ENCODE peak calls at places on chromosomes 1 and 21, in seven cellular contexts. J, Y, D, G, L, B and M are unnamed samples.

GRCh38 chr1:4052657-4053056 is 152.6 kb upstream of the C1orf174 start:
- DNase-seq in J (no peak), Y (no peak), D (no peak), G (no peak), L (no peak), B (no peak), M (no peak)

GRCh38 chr1:215003686-215004085 is 78.9 kb upstream of the KCNK2 start:
- DNase-seq in J (no peak), Y (no peak), D (no peak), G (no peak), L (no peak), B (no peak), M (no peak)

GRCh38 chr1:33392639-33393038 is 38.3 kb downstream of the PHC2 start:
- DNase-seq in J (no peak), Y (no peak), D (no peak), G (peak; percentile 64), L (no peak), B (no peak), M (no peak)

GRCh38 chr21:34771512-34772028 is 102.8 kb downstream of the CLIC6 start:
- DNase-seq in J (no peak), Y (no peak), D (no peak), G (peak; percentile 81), L (no peak), B (peak; percentile 80), M (no peak)

GRCh38 chr1:245765241-245766000 is 610.6 kb downstream of the KIF26B start:
- DNase-seq in J (no peak), Y (no peak), D (no peak), G (peak; percentile 87), L (no peak), B (no peak), M (no peak)

GRCh38 chr1:8763888-8764287 is 53.6 kb downstream of the RERE start:
- DNase-seq in J (no peak), Y (no peak), D (no peak), G (peak; percentile 9), L (no peak), B (no peak), M (no peak)

GRCh38 chr1:235244969-235245592 is 82.9 kb downstream of the ARID4B start:
- DNase-seq in J (no peak), Y (no peak), D (no peak), G (peak; percentile 18), L (no peak), B (no peak), M (no peak)

GRCh38 chr1:67648582-67649326 is 36.2 kb upstream of the GADD45A start:
- DNase-seq in J (no peak), Y (no peak), D (no peak), G (no peak), L (no peak), B (no peak), M (no peak)

GRCh38 chr1:244239261-244239770 is 188.2 kb downstream of the ZBTB18 start:
- DNase-seq in J (no peak), Y (no peak), D (no peak), G (peak; percentile 45), L (no peak), B (no peak), M (no peak)

GRCh38 chr1:235402457-235403200 is 35.4 kb downstream of the TBCE start:
- DNase-seq in J (peak; percentile 67), Y (no peak), D (no peak), G (no peak), L (no peak), B (no peak), M (no peak)

GRCh38 chr21:15706686-15707085 is 23.1 kb upstream of the USP25 start:
- DNase-seq in J (no peak), Y (no peak), D (no peak), G (peak; percentile 97), L (no peak), B (peak; percentile 81), M (no peak)

GRCh38 chr1:55724551-55725325 is 509.6 kb upstream of the USP24 start:
- DNase-seq in J (no peak), Y (no peak), D (no peak), G (peak; percentile 97), L (no peak), B (no peak), M (no peak)

GRCh38 chr1:25786887-25787286 is 13.1 kb upstream of the SELENON start:
- DNase-seq in J (no peak), Y (no peak), D (no peak), G (peak; percentile 50), L (no peak), B (no peak), M (no peak)

GRCh38 chr1:76303348-76303712 is 228.8 kb downstream of the ST6GALNAC3 start:
- DNase-seq in J (no peak), Y (no peak), D (no peak), G (no peak), L (no peak), B (no peak), M (no peak)

GRCh38 chr1:225897595-225898514 is 8.9 kb upstream of the LEFTY1 start:
- DNase-seq in J (no peak), Y (no peak), D (no peak), G (no peak), L (no peak), B (no peak), M (no peak)

GRCh38 chr1:46061146-46061545 is 71.3 kb downstream of the PIK3R3 start:
- DNase-seq in J (no peak), Y (no peak), D (no peak), G (no peak), L (no peak), B (no peak), M (no peak)

GRCh38 chr1:20343149-20343936 is 52.7 kb downstream of the VWA5B1 start:
- DNase-seq in J (peak; percentile 37), Y (peak; percentile 58), D (no peak), G (no peak), L (peak; percentile 73), B (no peak), M (peak; percentile 12)

GRCh38 chr1:179010671-179011070 is 15.0 kb upstream of the FAM20B start:
- DNase-seq in J (no peak), Y (no peak), D (no peak), G (no peak), L (no peak), B (no peak), M (no peak)

GRCh38 chr1:155942578-155943141 is 1.2 kb downstream of the RXFP4 start:
- DNase-seq in J (no peak), Y (no peak), D (no peak), G (no peak), L (no peak), B (no peak), M (no peak)
- TF ChIP-seq POLR2A in J (no peak), Y (no peak), D (no peak), G (no peak), L (no peak), B (no peak), M (no peak)

DNA sequence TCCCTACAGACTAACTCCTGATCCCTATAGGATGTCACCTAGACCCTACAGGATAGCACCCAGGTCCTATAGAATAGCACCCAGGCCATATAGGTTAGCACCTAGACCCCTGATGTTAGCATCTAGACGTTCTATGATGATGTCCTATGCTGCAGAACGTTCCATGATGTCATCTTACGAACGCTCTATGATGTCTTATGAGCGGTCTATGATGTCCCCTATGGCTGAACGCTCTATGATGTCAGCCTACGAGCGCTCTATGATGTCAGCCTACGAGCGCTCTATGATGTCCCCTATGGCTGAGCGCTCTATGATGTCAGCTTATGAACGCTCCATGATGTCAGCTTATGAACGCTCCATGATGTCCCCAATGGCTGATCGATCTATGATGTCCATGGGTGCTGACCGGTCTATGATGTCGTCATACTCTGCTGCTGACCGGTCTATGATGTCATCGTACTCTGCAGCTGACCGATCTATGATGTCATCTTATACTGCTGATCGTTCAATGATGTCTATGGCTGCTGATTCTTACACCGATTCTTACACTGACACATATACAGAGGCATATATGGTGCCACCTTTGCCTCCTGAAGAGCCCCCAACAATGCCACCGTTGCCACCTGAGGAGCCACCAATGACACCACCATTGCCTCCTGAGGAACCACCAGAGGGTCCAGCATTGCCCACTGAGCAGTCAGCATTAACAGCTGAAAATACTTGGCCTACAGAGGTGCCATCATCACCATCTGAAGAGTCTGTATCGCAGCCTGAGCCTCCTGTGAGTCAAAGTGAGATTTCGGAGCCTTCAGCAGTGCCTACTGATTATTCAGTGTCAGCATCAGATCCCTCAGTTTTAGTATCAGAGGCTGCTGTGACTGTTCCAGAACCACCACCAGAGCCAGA is 9.5 kb downstream of the SON start:
- DNase-seq in J (no peak), Y (no peak), D (no peak), G (peak; percentile 22), L (no peak), B (no peak), M (peak; percentile 27)
- TF ChIP-seq POLR2A in J (no peak), Y (peak; percentile 62), D (no peak), G (no peak), L (no peak), B (no peak), M (no peak)

GRCh38 chr1:15848143-15848928 is 829 bp downstream of the SPEN start:
- DNase-seq in J (peak; percentile 32), Y (no peak), D (no peak), G (peak; percentile 23), L (no peak), B (no peak), M (peak; percentile 83)

GRCh38 chr1:15851251-15852035 is 3.9 kb downstream of the SPEN start:
- DNase-seq in J (no peak), Y (no peak), D (no peak), G (no peak), L (no peak), B (no peak), M (no peak)

GRCh38 chr1:15850450-15851079 is 3.1 kb downstream of the SPEN start:
- DNase-seq in J (no peak), Y (no peak), D (no peak), G (no peak), L (no peak), B (no peak), M (no peak)

GRCh38 chr1:15848929-15849774 is 1.6 kb downstream of the SPEN start:
- DNase-seq in J (peak; percentile 93), Y (no peak), D (peak; percentile 73), G (peak; percentile 82), L (peak; percentile 91), B (peak; percentile 69), M (peak; percentile 83)

GRCh38 chr1:15849775-15850449 is 2.4 kb downstream of the SPEN start:
- DNase-seq in J (peak; percentile 42), Y (no peak), D (no peak), G (peak; percentile 60), L (peak; percentile 55), B (peak; percentile 35), M (peak; percentile 75)
- TF ChIP-seq POLR2A in J (no peak), Y (no peak), D (no peak), G (no peak), L (no peak), B (no peak), M (no peak)

DNA sequence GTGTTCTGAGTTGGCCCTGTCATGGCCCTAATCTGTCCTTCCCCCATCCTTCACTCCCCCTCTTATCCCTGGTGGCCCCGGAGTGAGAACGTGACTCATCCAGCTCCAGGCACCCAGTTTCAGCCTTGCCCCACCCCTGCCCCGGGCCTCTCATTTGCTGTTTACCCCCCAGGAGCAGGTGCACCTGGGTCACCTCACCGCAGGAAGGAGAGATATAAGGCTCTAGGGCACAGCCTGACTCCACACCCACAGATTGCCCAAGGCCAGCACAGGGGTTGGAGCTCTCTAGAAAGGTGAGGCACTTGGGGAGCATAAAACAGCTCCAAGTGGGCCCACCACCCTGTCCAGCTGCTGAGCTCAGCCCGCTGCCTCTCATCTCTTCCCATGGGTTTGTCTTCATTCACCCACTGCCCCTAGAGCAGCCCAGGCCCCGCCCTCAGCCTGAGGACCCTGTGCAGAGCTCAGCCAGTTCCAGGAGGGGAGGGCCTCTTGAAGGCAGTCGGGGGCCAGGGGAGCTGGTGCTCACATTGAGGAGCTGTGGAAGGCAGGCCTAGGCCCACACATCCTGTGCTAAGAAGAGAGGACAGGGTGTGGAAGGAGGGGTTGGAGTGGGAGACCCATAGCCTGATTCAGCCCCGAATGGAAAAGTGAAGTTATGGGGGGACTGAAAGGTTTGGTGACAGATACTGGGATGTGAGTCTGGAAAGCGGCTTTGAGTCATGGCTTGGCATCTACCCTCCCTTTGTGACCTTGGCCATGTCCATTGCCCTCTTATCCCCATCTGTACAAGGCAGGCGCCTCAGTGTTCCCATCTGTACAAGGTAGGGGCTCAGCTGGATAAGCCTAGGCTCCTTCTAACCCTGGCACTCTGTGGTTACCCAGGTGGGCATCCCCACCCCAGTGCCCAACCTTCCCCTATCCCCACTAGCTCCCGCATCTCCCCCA is 16.1 kb upstream of the GPR37L1 start:
- DNase-seq in J (peak; percentile 58), Y (no peak), D (no peak), G (no peak), L (no peak), B (peak; percentile 65), M (peak; percentile 73)
- TF ChIP-seq POLR2A in J (no peak), Y (no peak), D (no peak), G (no peak), L (no peak), B (no peak), M (no peak)